ENCODE peak calls at places on chromosomes 1 and 21, in four cellular contexts. One of them, this sample, is unnamed.

GRCh38 chr1:193417420-193417819 is 231.0 kb upstream of the B3GALT2 start:
- DNase-seq in A549: peak; percentile 11
- DNase-seq in cardiac fibroblast: peak; percentile 55
- DNase-seq in right atrium auricular region: no peak
- DNase-seq in this sample: peak; percentile 34

GRCh38 chr1:226598455-226598849 is 49.9 kb downstream of the STUM start:
- DNase-seq in A549: no peak
- DNase-seq in cardiac fibroblast: no peak
- DNase-seq in right atrium auricular region: no peak
- DNase-seq in this sample: no peak

GRCh38 chr1:33348194-33348593 is 27.3 kb upstream of the A3GALT2 start:
- DNase-seq in A549: no peak
- DNase-seq in cardiac fibroblast: peak; percentile 67
- DNase-seq in right atrium auricular region: peak; percentile 55
- DNase-seq in this sample: peak; percentile 46

GRCh38 chr1:221634606-221635005 is 107.3 kb downstream of the DUSP10 start:
- DNase-seq in A549: no peak
- DNase-seq in cardiac fibroblast: no peak
- DNase-seq in right atrium auricular region: no peak
- DNase-seq in this sample: peak; percentile 21

GRCh38 chr1:107415241-107415640 is 274.4 kb downstream of the NTNG1 start:
- DNase-seq in A549: no peak
- DNase-seq in cardiac fibroblast: no peak
- DNase-seq in right atrium auricular region: no peak
- DNase-seq in this sample: no peak

GRCh38 chr1:226762988-226763740 is 24.1 kb upstream of the ITPKB start:
- DNase-seq in A549: peak; percentile 24
- DNase-seq in cardiac fibroblast: no peak
- DNase-seq in right atrium auricular region: no peak
- DNase-seq in this sample: no peak

GRCh38 chr1:112506731-112507130 is 2.0 kb upstream of the WNT2B start:
- DNase-seq in A549: no peak
- DNase-seq in cardiac fibroblast: no peak
- DNase-seq in right atrium auricular region: no peak
- DNase-seq in this sample: no peak

GRCh38 chr1:12617511-12617900 is 504 bp downstream of the DHRS3 start:
- DNase-seq in A549: no peak
- DNase-seq in cardiac fibroblast: no peak
- DNase-seq in right atrium auricular region: no peak
- DNase-seq in this sample: no peak

GRCh38 chr1:94954292-94955220 is 27.6 kb upstream of the CNN3 start:
- DNase-seq in A549: no peak
- DNase-seq in cardiac fibroblast: no peak
- DNase-seq in right atrium auricular region: no peak
- DNase-seq in this sample: peak; percentile 43

GRCh38 chr1:49036700-49037099 is 260.0 kb upstream of the BEND5 start:
- DNase-seq in A549: no peak
- DNase-seq in cardiac fibroblast: no peak
- DNase-seq in right atrium auricular region: no peak
- DNase-seq in this sample: no peak
- TF ChIP-seq CTCF in A549: no peak
- TF ChIP-seq CTCF in cardiac fibroblast: no peak
- TF ChIP-seq CTCF in right atrium auricular region: no peak
- TF ChIP-seq CTCF in this sample: no peak

DNA sequence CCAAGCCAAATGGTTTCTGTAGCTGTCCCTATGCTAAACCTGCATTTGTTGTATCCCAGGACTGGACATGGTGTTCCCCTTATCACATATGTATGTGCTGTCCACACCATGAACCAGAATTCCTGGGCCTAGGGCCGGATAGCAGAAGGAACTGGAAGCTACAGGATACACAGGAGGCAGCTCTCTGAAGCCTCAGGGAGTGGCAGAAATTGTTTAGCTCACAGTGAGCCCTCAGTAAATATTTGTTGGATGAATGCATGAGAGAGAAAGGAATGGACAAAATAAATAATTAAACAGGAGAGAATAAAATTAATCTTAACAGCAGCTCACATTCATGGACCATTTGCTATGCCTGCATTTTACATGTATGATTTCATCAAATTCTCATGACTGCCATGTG is 2.1 kb downstream of the NIPAL3 start:
- DNase-seq in A549: no peak
- DNase-seq in cardiac fibroblast: peak; percentile 51
- DNase-seq in right atrium auricular region: no peak
- DNase-seq in this sample: no peak
- H3K4me3 ChIP-seq in A549: no peak overlapping the region
- H3K4me3 ChIP-seq in cardiac fibroblast: no peak overlapping the region
- H3K4me3 ChIP-seq in right atrium auricular region: no peak overlapping the region
- H3K4me3 ChIP-seq in this sample: no peak overlapping the region

GRCh38 chr1:7120863-7121621 is 335.8 kb downstream of the CAMTA1 start:
- DNase-seq in A549: no peak
- DNase-seq in cardiac fibroblast: no peak
- DNase-seq in right atrium auricular region: no peak
- DNase-seq in this sample: no peak
- TF ChIP-seq CTCF in A549: no peak
- TF ChIP-seq CTCF in cardiac fibroblast: no peak
- TF ChIP-seq CTCF in right atrium auricular region: no peak
- TF ChIP-seq CTCF in this sample: no peak

DNA sequence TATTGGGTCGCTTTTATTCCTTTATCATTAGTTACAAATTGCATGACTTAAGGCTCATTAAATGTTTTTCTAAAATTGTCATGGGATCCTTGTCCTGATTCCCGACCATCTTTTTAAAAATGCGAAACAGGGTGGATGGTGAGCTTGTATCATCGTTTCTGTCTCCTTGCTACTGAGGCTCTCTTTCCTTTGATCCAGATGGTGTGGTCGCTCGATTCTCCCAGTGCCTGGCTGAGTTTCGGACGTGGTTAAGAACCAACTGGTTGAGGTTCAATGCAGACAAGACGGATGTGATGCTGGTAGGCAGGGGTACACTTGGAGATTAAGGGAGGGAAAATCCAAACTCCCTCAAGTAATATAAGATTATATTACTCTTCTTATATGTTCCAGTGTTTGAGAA is 1.2 kb downstream of the MIER1 start:
- DNase-seq in A549: no peak
- DNase-seq in cardiac fibroblast: peak; percentile 30
- DNase-seq in right atrium auricular region: no peak
- DNase-seq in this sample: no peak
- H3K4me3 ChIP-seq in A549: peak overlapping the region; percentile 83
- H3K4me3 ChIP-seq in cardiac fibroblast: peak overlapping the region; percentile 96
- H3K4me3 ChIP-seq in right atrium auricular region: peak overlapping the region; percentile 92
- H3K4me3 ChIP-seq in this sample: peak overlapping the region; percentile 95

DNA sequence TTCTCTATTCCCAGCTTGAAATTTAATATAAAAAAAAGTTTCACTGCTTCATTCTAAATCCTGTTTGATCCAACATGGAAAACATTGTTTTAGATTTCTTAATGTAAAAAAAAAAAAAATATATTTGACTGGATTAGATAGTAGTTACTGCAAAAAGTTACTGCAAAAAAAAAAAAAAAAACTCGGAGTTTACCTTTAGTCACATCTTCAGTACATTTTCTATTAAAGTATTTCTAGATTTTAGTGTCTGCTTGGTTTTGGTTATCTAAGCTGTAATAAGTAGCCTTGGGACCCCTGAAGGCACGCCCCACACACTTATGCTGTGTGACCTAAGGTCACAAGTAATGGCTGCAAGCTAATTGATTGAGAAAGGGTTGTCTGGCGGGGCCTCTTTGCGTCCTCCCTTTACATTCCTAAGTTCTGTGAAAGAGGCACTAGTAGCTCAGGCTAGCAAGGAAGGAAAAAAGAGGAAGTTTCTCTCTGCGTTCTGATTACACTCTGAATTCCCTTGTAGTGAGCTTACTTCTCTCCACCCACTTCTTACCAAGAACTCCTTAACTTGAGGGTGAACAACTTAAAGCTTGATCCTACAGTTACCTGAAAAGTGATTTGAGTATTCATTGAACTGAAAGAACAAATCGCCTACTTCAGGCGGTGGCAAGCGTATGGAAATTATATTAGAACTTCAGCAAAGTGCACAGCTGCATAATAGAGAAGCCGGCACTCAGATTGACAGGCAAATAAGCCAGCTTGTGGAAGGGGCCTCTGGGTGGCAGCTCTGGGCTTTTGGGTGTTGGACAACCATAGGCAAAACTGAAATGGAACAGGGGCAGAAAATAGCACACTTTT is 464.2 kb downstream of the USP25 start:
- DNase-seq in A549: peak; percentile 81
- DNase-seq in cardiac fibroblast: peak; percentile 88
- DNase-seq in right atrium auricular region: peak; percentile 84
- DNase-seq in this sample: peak; percentile 88
- TF ChIP-seq CTCF in A549: peak; percentile 30
- TF ChIP-seq CTCF in cardiac fibroblast: peak; percentile 36
- TF ChIP-seq CTCF in right atrium auricular region: no peak
- TF ChIP-seq CTCF in this sample: peak; percentile 33

GRCh38 chr1:165376041-165376810 is 19.7 kb upstream of the LMX1A start:
- DNase-seq in A549: no peak
- DNase-seq in cardiac fibroblast: peak; percentile 89
- DNase-seq in right atrium auricular region: peak; percentile 90
- DNase-seq in this sample: peak; percentile 95

GRCh38 chr1:165371588-165372235 is 15.2 kb upstream of the LMX1A start:
- DNase-seq in A549: no peak
- DNase-seq in cardiac fibroblast: no peak
- DNase-seq in right atrium auricular region: no peak
- DNase-seq in this sample: no peak

GRCh38 chr1:165381745-165382530 is 25.4 kb upstream of the LMX1A start:
- DNase-seq in A549: no peak
- DNase-seq in cardiac fibroblast: no peak
- DNase-seq in right atrium auricular region: no peak
- DNase-seq in this sample: no peak

GRCh38 chr1:165375623-165376022 is 19.1 kb upstream of the LMX1A start:
- DNase-seq in A549: no peak
- DNase-seq in cardiac fibroblast: no peak
- DNase-seq in right atrium auricular region: no peak
- DNase-seq in this sample: no peak

GRCh38 chr1:165376811-165377153 is 20.3 kb upstream of the LMX1A start:
- DNase-seq in A549: no peak
- DNase-seq in cardiac fibroblast: no peak
- DNase-seq in right atrium auricular region: no peak
- DNase-seq in this sample: no peak
- H3K4me3 ChIP-seq in A549: no peak overlapping the region
- H3K4me3 ChIP-seq in cardiac fibroblast: peak overlapping the region; percentile 31
- H3K4me3 ChIP-seq in right atrium auricular region: peak overlapping the region; percentile 52
- H3K4me3 ChIP-seq in this sample: peak overlapping the region; percentile 49

GRCh38 chr1:160108888-160109662 is 6.5 kb upstream of the ATP1A2 start:
- DNase-seq in A549: peak; percentile 80
- DNase-seq in cardiac fibroblast: peak; percentile 78
- DNase-seq in right atrium auricular region: no peak
- DNase-seq in this sample: peak; percentile 68
- TF ChIP-seq CTCF in A549: peak; percentile 57
- TF ChIP-seq CTCF in cardiac fibroblast: peak; percentile 55
- TF ChIP-seq CTCF in right atrium auricular region: peak; percentile 34
- TF ChIP-seq CTCF in this sample: peak; percentile 68